ENCODE peak calls at places on chromosomes 4 and X, in four cellular contexts. One of them, this sample, is unnamed.

GRCh38 chr4:145639281-145639680 is 20.1 kb downstream of the MMAA start:
- ATAC-seq in aorta: no peak
- ATAC-seq in HepG2: no peak
- ATAC-seq in left lung: no peak
- ATAC-seq in this sample: no peak

GRCh38 chrX:149699761-149700160 is 12.1 kb upstream of the MAGEA11 start:
- ATAC-seq in HepG2: no peak
- ATAC-seq in left lung: no peak
- ATAC-seq in aorta: no peak
- ATAC-seq in this sample: no peak

GRCh38 chr4:52869196-52869595 is 7.1 kb downstream of the RASL11B start:
- ATAC-seq in left lung: no peak
- ATAC-seq in aorta: peak
- ATAC-seq in HepG2: no peak
- ATAC-seq in this sample: peak

GRCh38 chr4:2802618-2803531 is 10.0 kb downstream of the SH3BP2 start:
- ATAC-seq in left lung: no peak
- ATAC-seq in HepG2: no peak
- ATAC-seq in aorta: no peak
- ATAC-seq in this sample: no peak

GRCh38 chrX:8319359-8319758 is 145.3 kb upstream of the VCX3B start:
- ATAC-seq in HepG2: no peak
- ATAC-seq in left lung: no peak
- ATAC-seq in aorta: no peak
- ATAC-seq in this sample: no peak

GRCh38 chr4:148058160-148058859 is 326.4 kb downstream of the ARHGAP10 start:
- ATAC-seq in HepG2: no peak
- ATAC-seq in aorta: no peak
- ATAC-seq in left lung: no peak
- ATAC-seq in this sample: no peak

GRCh38 chr4:78599931-78600375 is 48.4 kb downstream of the ANXA3 start:
- ATAC-seq in aorta: no peak
- ATAC-seq in left lung: no peak
- ATAC-seq in HepG2: no peak
- ATAC-seq in this sample: no peak

GRCh38 chr4:113094802-113095201 is 45.3 kb downstream of the ANK2 start:
- ATAC-seq in HepG2: peak
- ATAC-seq in aorta: no peak
- ATAC-seq in left lung: no peak
- ATAC-seq in this sample: no peak

GRCh38 chr4:99655315-99656081 is 2.1 kb downstream of the C4orf54 start:
- ATAC-seq in HepG2: no peak
- ATAC-seq in aorta: peak
- ATAC-seq in left lung: peak
- ATAC-seq in this sample: peak

GRCh38 chr4:132001542-132001941 is 1147.6 kb upstream of the PCDH10 start:
- ATAC-seq in left lung: no peak
- ATAC-seq in aorta: no peak
- ATAC-seq in HepG2: no peak
- ATAC-seq in this sample: no peak

GRCh38 chr4:184745747-184746531 is 12.0 kb upstream of the CENPU start:
- ATAC-seq in left lung: peak
- ATAC-seq in HepG2: peak
- ATAC-seq in aorta: peak
- ATAC-seq in this sample: peak

GRCh38 chrX:80335062-80335830 is 85.0 kb upstream of the TENT5D start:
- ATAC-seq in HepG2: no peak
- ATAC-seq in left lung: peak
- ATAC-seq in aorta: no peak
- ATAC-seq in this sample: no peak

GRCh38 chrX:85379174-85379907 is at the start of gene POF1B:
- ATAC-seq in HepG2: no peak
- ATAC-seq in left lung: no peak
- ATAC-seq in aorta: no peak
- ATAC-seq in this sample: no peak

GRCh38 chrX:146994163-146994562 is 179.6 kb upstream of the CXorf51A start:
- ATAC-seq in aorta: no peak
- ATAC-seq in HepG2: no peak
- ATAC-seq in left lung: no peak
- ATAC-seq in this sample: no peak

GRCh38 chrX:119292445-119292844 is 56.4 kb downstream of the PGRMC1 start:
- ATAC-seq in HepG2: no peak
- ATAC-seq in aorta: no peak
- ATAC-seq in left lung: peak
- ATAC-seq in this sample: no peak

GRCh38 chr4:61397174-61397573 is 197.0 kb downstream of the ADGRL3 start:
- ATAC-seq in left lung: no peak
- ATAC-seq in HepG2: no peak
- ATAC-seq in aorta: no peak
- ATAC-seq in this sample: no peak

GRCh38 chr4:4990857-4991540 is 28.3 kb downstream of the CYTL1 start:
- ATAC-seq in HepG2: peak
- ATAC-seq in left lung: peak
- ATAC-seq in aorta: peak
- ATAC-seq in this sample: peak

GRCh38 chr4:68369474-68369805 is 19.6 kb upstream of the YTHDC1 start:
- ATAC-seq in HepG2: no peak
- ATAC-seq in left lung: peak
- ATAC-seq in aorta: no peak
- ATAC-seq in this sample: no peak

GRCh38 chrX:148774276-148774675 is 273.9 kb downstream of the AFF2 start:
- ATAC-seq in HepG2: no peak
- ATAC-seq in aorta: no peak
- ATAC-seq in left lung: no peak
- ATAC-seq in this sample: no peak

GRCh38 chr4:132504438-132504837 is 644.7 kb upstream of the PCDH10 start:
- ATAC-seq in left lung: no peak
- ATAC-seq in aorta: no peak
- ATAC-seq in HepG2: no peak
- ATAC-seq in this sample: no peak

GRCh38 chr4:153433753-153434105 is 32.4 kb upstream of the TMEM131L start:
- ATAC-seq in HepG2: no peak
- ATAC-seq in aorta: no peak
- ATAC-seq in left lung: peak
- ATAC-seq in this sample: no peak

GRCh38 chr4:56728512-56728911 is 47.4 kb upstream of the HOPX start:
- ATAC-seq in HepG2: no peak
- ATAC-seq in aorta: no peak
- ATAC-seq in left lung: peak
- ATAC-seq in this sample: peak

GRCh38 chr4:26204249-26204825 is 116.5 kb upstream of the RBPJ start:
- ATAC-seq in aorta: no peak
- ATAC-seq in HepG2: no peak
- ATAC-seq in left lung: no peak
- ATAC-seq in this sample: no peak

GRCh38 chr4:56680266-56680665 is 830 bp downstream of the HOPX start:
- ATAC-seq in HepG2: no peak
- ATAC-seq in left lung: peak
- ATAC-seq in aorta: no peak
- ATAC-seq in this sample: no peak

GRCh38 chr4:67685532-67685859 is 15.5 kb downstream of the UBA6 start:
- ATAC-seq in left lung: no peak
- ATAC-seq in HepG2: no peak
- ATAC-seq in aorta: no peak
- ATAC-seq in this sample: no peak

GRCh38 chr4:81405900-81406401 is 65.8 kb downstream of the RASGEF1B start:
- ATAC-seq in left lung: peak
- ATAC-seq in aorta: peak
- ATAC-seq in HepG2: peak
- ATAC-seq in this sample: peak

GRCh38 chr4:117692538-117692937 is 341.7 kb upstream of the NDST3 start:
- ATAC-seq in HepG2: no peak
- ATAC-seq in aorta: no peak
- ATAC-seq in left lung: no peak
- ATAC-seq in this sample: no peak

GRCh38 chr4:183240581-183241321 is 79.3 kb downstream of the CLDN22 start:
- ATAC-seq in HepG2: peak
- ATAC-seq in left lung: peak
- ATAC-seq in aorta: no peak
- ATAC-seq in this sample: no peak

GRCh38 chrX:9638871-9639270 is 126.8 kb downstream of the GPR143 start:
- ATAC-seq in HepG2: no peak
- ATAC-seq in left lung: no peak
- ATAC-seq in aorta: no peak
- ATAC-seq in this sample: no peak

GRCh38 chr4:122700178-122700725 is 32.3 kb upstream of the BBS12 start:
- ATAC-seq in HepG2: peak
- ATAC-seq in left lung: peak
- ATAC-seq in aorta: no peak
- ATAC-seq in this sample: peak

GRCh38 chrX:23742174-23742692 is 843 bp downstream of the ACOT9 start:
- ATAC-seq in HepG2: peak
- ATAC-seq in aorta: peak
- ATAC-seq in left lung: peak
- ATAC-seq in this sample: peak

GRCh38 chrX:23737413-23737812 is 5.7 kb downstream of the ACOT9 start:
- ATAC-seq in aorta: no peak
- ATAC-seq in left lung: no peak
- ATAC-seq in HepG2: no peak
- ATAC-seq in this sample: no peak

GRCh38 chrX:23745786-23746185 is 2.7 kb upstream of the ACOT9 start:
- ATAC-seq in left lung: no peak
- ATAC-seq in HepG2: no peak
- ATAC-seq in aorta: no peak
- ATAC-seq in this sample: no peak

DNA sequence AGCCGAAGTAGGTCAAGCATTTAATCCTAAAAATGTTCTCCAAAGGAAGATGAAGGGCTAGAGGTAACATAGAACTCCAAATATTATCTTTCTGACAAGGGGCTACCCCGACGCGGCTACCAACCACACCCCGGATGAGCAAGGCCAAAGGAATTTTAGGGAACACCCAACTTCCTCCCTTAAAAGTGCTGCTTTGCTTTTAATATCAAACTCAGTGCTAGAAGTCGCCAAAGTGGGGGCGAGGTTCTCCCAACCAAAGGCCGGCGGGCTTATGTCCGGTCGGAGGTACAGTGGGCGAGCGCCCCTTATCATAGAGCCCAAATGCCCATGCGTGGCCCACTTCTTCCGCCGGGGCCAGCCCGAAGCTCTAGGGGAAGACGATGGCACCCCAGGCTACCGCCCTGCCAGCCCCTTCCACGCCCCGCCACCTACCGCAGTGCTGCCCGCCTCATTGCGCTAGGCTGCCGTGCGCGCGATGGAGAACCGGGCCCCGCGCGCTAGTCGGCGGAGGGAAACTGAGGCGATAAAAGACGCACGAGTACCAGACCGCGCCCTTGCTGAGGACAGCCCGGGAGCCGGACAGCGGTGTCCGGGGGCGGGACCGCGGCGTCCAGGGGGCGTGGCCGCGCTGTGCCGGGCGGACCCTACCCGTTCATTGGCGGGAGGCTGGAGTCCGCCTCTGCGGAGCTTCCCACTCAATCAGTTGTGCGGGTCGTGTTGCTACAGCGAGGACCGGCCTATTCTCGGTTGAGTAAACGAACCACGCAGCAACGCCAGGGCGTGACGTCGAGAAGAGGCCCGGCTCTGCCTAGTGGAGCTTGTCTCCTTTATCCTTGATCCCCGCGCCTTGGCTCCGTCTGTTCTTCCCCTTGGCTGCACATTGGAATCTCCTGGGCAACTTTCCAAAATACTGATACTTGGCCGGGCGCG is at the start of gene ACOT9:
- ATAC-seq in left lung: peak
- ATAC-seq in HepG2: peak
- ATAC-seq in aorta: peak
- ATAC-seq in this sample: peak
- H3K27ac ChIP-seq in left lung: peak
- H3K27ac ChIP-seq in HepG2: peak
- H3K27ac ChIP-seq in aorta: peak
- H3K27ac ChIP-seq in this sample: peak

DNA sequence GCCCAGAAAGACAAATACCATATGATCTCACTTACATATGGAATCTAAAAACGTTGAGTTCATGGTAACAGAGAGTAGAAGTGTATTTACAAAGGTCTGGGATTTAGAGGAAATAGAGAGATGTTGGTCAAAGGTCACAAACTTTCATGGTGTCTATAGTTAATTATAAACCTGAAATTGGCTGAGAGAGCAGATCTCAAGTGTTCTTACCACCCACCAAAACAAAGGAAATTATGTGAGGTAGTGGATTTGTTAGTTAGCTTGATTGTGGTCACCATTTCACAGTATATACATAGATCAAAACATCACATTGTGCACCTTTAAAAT is 186.8 kb downstream of the NWD2 start:
- ATAC-seq in HepG2: peak
- ATAC-seq in aorta: no peak
- ATAC-seq in left lung: peak
- ATAC-seq in this sample: no peak
- H3K27ac ChIP-seq in HepG2: peak
- H3K27ac ChIP-seq in aorta: no peak
- H3K27ac ChIP-seq in left lung: no peak
- H3K27ac ChIP-seq in this sample: no peak

DNA sequence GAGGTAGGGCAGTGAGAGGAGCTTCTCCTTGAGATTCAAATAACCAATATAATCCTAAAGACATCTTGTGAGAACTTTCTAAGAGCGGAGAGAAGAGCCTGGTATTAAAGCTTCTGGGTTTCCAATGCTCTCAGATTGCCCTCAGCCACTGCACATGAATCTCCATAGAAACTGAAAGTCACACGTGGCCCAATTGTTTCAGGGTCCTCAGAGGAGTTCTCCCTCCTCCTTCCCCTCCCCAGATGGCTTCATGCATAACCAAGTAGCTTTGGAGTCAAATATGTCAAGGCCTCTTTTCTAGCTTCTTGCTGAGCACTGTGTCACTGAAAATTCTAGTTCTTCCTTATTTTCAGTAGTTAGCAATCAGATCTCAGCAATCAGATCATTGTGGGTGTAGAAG is 2.3 kb downstream of the BTK start:
- ATAC-seq in HepG2: no peak
- ATAC-seq in aorta: no peak
- ATAC-seq in left lung: no peak
- ATAC-seq in this sample: no peak
- H3K27ac ChIP-seq in HepG2: no peak
- H3K27ac ChIP-seq in aorta: no peak
- H3K27ac ChIP-seq in left lung: no peak
- H3K27ac ChIP-seq in this sample: no peak

GRCh38 chr4:85512446-85513205 is 37.7 kb downstream of the ARHGAP24 start:
- ATAC-seq in left lung: no peak
- ATAC-seq in HepG2: no peak
- ATAC-seq in aorta: no peak
- ATAC-seq in this sample: no peak
- H3K27ac ChIP-seq in left lung: peak
- H3K27ac ChIP-seq in HepG2: no peak
- H3K27ac ChIP-seq in aorta: no peak
- H3K27ac ChIP-seq in this sample: no peak

GRCh38 chr4:154836030-154836429 is 55.0 kb downstream of the RBM46 start:
- ATAC-seq in aorta: no peak
- ATAC-seq in HepG2: no peak
- ATAC-seq in left lung: no peak
- ATAC-seq in this sample: no peak
- H3K27ac ChIP-seq in aorta: no peak
- H3K27ac ChIP-seq in HepG2: no peak
- H3K27ac ChIP-seq in left lung: no peak
- H3K27ac ChIP-seq in this sample: no peak